ENCODE peak calls at places on chromosomes 13 and 19, in four cellular contexts. One of them, this sample, is unnamed.

GRCh38 chr13:44197791-44198770 is 175.5 kb upstream of the SERP2 start:
- DNase-seq in A673: no peak
- DNase-seq in CD4-positive, alpha-beta memory T cell: no peak
- DNase-seq in tibial artery: no peak
- DNase-seq in this sample: no peak

GRCh38 chr13:64414381-64414780 is 2815.8 kb downstream of the PCDH9 start:
- DNase-seq in A673: no peak
- DNase-seq in CD4-positive, alpha-beta memory T cell: no peak
- DNase-seq in tibial artery: no peak
- DNase-seq in this sample: no peak

GRCh38 chr19:3360494-3361383 is 5.6 kb upstream of the NFIC start:
- DNase-seq in A673: peak; percentile 75
- DNase-seq in CD4-positive, alpha-beta memory T cell: peak; percentile 64
- DNase-seq in tibial artery: peak; percentile 91
- DNase-seq in this sample: peak; percentile 87

GRCh38 chr19:5193192-5193591 is 147.4 kb downstream of the PTPRS start:
- DNase-seq in A673: no peak
- DNase-seq in CD4-positive, alpha-beta memory T cell: no peak
- DNase-seq in tibial artery: no peak
- DNase-seq in this sample: peak; percentile 90

GRCh38 chr13:74027161-74027779 is 106.9 kb downstream of the KLF12 start:
- DNase-seq in A673: no peak
- DNase-seq in CD4-positive, alpha-beta memory T cell: no peak
- DNase-seq in tibial artery: no peak
- DNase-seq in this sample: no peak

GRCh38 chr13:112510002-112510780 is 77.8 kb downstream of the TUBGCP3 start:
- DNase-seq in A673: peak; percentile 65
- DNase-seq in CD4-positive, alpha-beta memory T cell: no peak
- DNase-seq in tibial artery: no peak
- DNase-seq in this sample: peak; percentile 91

GRCh38 chr13:99965329-99966000 is 6.1 kb downstream of the ZIC5 start:
- DNase-seq in A673: no peak
- DNase-seq in CD4-positive, alpha-beta memory T cell: no peak
- DNase-seq in tibial artery: no peak
- DNase-seq in this sample: no peak

GRCh38 chr19:47075179-47075811 is 26.9 kb upstream of the TMEM160 start:
- DNase-seq in A673: no peak
- DNase-seq in CD4-positive, alpha-beta memory T cell: no peak
- DNase-seq in tibial artery: no peak
- DNase-seq in this sample: no peak

GRCh38 chr13:77810430-77810829 is 108.2 kb downstream of the EDNRB start:
- DNase-seq in A673: peak; percentile 72
- DNase-seq in CD4-positive, alpha-beta memory T cell: no peak
- DNase-seq in tibial artery: no peak
- DNase-seq in this sample: peak; percentile 4

GRCh38 chr13:31361673-31362072 is 161.9 kb downstream of the B3GLCT start:
- DNase-seq in A673: no peak
- DNase-seq in CD4-positive, alpha-beta memory T cell: no peak
- DNase-seq in tibial artery: no peak
- DNase-seq in this sample: no peak

GRCh38 chr13:109628251-109628699 is 158.1 kb downstream of the IRS2 start:
- DNase-seq in A673: no peak
- DNase-seq in CD4-positive, alpha-beta memory T cell: no peak
- DNase-seq in tibial artery: no peak
- DNase-seq in this sample: no peak

GRCh38 chr13:45373116-45373606 is 32.2 kb upstream of the TPT1 start:
- DNase-seq in A673: no peak
- DNase-seq in CD4-positive, alpha-beta memory T cell: no peak
- DNase-seq in tibial artery: no peak
- DNase-seq in this sample: no peak

GRCh38 chr19:38657633-38658222 is 10.3 kb downstream of the ACTN4 start:
- DNase-seq in A673: no peak
- DNase-seq in CD4-positive, alpha-beta memory T cell: peak; percentile 53
- DNase-seq in tibial artery: no peak
- DNase-seq in this sample: no peak

GRCh38 chr19:33506498-33506897 is 15.1 kb downstream of the PEPD start:
- DNase-seq in A673: no peak
- DNase-seq in CD4-positive, alpha-beta memory T cell: no peak
- DNase-seq in tibial artery: no peak
- DNase-seq in this sample: no peak

GRCh38 chr13:98299954-98300350 is 122.9 kb upstream of the RNF113B start:
- DNase-seq in A673: no peak
- DNase-seq in CD4-positive, alpha-beta memory T cell: no peak
- DNase-seq in tibial artery: no peak
- DNase-seq in this sample: no peak

GRCh38 chr13:38693641-38694040 is 6.8 kb downstream of the FREM2 start:
- DNase-seq in A673: peak; percentile 51
- DNase-seq in CD4-positive, alpha-beta memory T cell: no peak
- DNase-seq in tibial artery: no peak
- DNase-seq in this sample: no peak

GRCh38 chr13:38697197-38697596 is 10.3 kb downstream of the FREM2 start:
- DNase-seq in A673: no peak
- DNase-seq in CD4-positive, alpha-beta memory T cell: no peak
- DNase-seq in tibial artery: no peak
- DNase-seq in this sample: no peak

GRCh38 chr13:38702609-38703008 is 15.7 kb downstream of the FREM2 start:
- DNase-seq in A673: peak; percentile 61
- DNase-seq in CD4-positive, alpha-beta memory T cell: no peak
- DNase-seq in tibial artery: no peak
- DNase-seq in this sample: no peak

GRCh38 chr13:38693168-38693567 is 6.3 kb downstream of the FREM2 start:
- DNase-seq in A673: no peak
- DNase-seq in CD4-positive, alpha-beta memory T cell: no peak
- DNase-seq in tibial artery: no peak
- DNase-seq in this sample: no peak

GRCh38 chr13:38697628-38698333 is 10.9 kb downstream of the FREM2 start:
- DNase-seq in A673: peak; percentile 45
- DNase-seq in CD4-positive, alpha-beta memory T cell: no peak
- DNase-seq in tibial artery: no peak
- DNase-seq in this sample: no peak
- H3K4me3 ChIP-seq in A673: no peak overlapping the region
- H3K4me3 ChIP-seq in CD4-positive, alpha-beta memory T cell: no peak overlapping the region
- H3K4me3 ChIP-seq in tibial artery: no peak overlapping the region
- H3K4me3 ChIP-seq in this sample: no peak overlapping the region

DNA sequence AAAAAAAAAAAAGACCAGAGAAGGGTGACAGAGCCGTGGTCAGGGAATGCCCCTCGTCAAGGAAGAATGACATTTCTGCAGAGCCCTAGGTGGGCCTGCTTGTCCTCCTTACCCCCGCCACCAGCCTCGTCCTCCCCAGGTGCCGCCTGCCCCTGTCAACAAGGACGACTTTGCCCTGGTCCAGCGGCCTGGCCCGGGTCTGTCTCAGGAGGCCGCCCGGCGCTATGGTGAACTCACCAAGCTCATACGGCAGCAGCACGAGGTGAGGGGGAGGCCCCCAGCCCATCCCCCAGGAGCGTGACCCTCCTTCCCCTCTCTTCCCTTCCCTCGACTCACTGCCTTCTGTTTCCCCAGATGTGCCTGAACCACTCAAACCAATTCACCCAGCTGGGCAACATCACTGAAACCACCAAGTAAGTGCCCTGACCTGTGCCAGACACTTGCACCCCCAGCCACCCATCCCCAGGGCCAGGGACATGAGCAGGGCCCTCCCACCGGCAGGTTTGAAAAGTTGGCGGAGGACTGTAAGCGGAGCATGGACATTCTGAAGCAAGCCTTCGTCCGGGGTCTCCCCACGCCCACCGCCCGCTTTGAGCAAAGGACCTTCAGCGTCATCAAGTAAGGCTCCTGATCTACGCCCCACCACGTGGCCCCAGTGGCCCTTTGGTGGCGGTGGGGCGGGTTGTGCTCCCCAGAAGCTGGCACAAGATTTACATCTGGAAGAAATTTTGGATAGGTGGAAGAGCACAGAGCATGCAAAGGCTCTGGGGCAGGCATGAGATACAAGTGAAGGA is 14.8 kb downstream of the PODNL1 start:
- DNase-seq in A673: no peak
- DNase-seq in CD4-positive, alpha-beta memory T cell: no peak
- DNase-seq in tibial artery: no peak
- DNase-seq in this sample: peak; percentile 18
- H3K36me3 ChIP-seq in A673: peaks cover 26% of the 10 kb centered on the region
- H3K36me3 ChIP-seq in CD4-positive, alpha-beta memory T cell: peaks cover 15% of the 10 kb centered on the region
- H3K36me3 ChIP-seq in tibial artery: peaks cover 97% of the 10 kb centered on the region
- H3K36me3 ChIP-seq in this sample: peaks cover 30% of the 10 kb centered on the region

DNA sequence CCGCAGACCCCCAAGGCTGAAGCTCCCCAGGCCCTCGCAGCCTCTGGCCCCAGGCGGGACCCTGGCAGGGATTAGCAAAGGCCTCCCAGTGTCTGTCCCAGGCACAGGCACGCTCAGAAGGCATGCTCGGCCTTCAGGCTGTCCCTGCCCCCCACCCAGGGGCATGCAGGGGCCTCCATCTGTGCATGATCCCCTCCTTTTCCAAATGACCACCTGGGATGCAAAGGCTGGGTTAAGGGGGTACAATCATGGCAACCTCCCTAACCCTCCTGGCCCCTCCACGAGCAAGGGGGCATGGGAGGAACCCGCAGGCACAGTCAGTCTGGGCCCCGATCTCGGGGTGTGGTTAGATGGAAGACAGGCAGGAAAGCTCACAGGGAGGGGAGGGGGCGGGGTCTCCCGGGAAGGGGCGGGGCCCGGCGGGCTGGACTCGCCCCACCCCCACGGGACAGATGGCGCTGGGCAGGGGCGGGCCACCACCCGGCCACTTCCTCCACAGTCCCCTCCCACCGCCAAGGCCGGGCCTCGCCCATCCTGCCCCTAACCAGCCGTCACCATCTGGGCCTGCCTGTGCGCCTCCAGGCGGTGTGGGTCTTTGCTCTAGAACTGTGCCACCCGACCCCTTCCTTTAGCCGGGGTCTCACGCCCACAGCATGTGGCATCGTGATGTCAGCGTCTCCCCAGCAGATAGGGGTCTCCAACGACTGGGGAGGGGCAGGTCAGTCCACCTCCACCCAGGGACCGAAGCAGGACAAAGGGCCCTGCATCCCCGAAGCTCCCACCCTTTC is 7.0 kb upstream of the REXO1 start:
- DNase-seq in A673: peak; percentile 89
- DNase-seq in CD4-positive, alpha-beta memory T cell: peak; percentile 85
- DNase-seq in tibial artery: peak; percentile 90
- DNase-seq in this sample: peak; percentile 100
- H3K4me3 ChIP-seq in A673: peak overlapping the region; percentile 43
- H3K4me3 ChIP-seq in CD4-positive, alpha-beta memory T cell: peak overlapping the region; percentile 77
- H3K4me3 ChIP-seq in tibial artery: peak overlapping the region; percentile 49
- H3K4me3 ChIP-seq in this sample: no peak overlapping the region

DNA sequence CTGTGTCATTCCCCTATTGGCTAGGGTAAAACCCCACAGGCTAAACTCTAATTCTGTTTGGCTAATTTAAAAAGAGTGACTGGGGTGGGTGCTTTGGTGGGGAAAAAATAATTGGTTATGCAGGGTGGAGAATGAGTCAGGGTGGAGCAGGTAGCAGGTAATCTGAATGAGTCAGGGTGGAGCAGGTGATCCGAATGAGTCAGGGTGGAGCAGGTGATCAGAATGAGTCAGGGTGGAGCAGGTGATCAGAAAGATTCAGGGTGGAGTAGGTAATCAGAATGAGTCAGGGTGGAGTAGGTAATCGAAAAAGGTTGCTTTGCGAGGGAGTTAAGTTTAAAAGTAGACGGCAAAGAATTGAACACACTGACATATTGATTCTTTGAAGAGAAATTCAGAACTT is 1218.8 kb upstream of the ATXN8OS start:
- DNase-seq in A673: no peak
- DNase-seq in CD4-positive, alpha-beta memory T cell: no peak
- DNase-seq in tibial artery: no peak
- DNase-seq in this sample: no peak
- H3K36me3 ChIP-seq in A673: no peaks in the 10 kb centered on the region
- H3K36me3 ChIP-seq in CD4-positive, alpha-beta memory T cell: no peaks in the 10 kb centered on the region
- H3K36me3 ChIP-seq in tibial artery: no peaks in the 10 kb centered on the region
- H3K36me3 ChIP-seq in this sample: no peaks in the 10 kb centered on the region

GRCh38 chr19:40808497-40808896 is 9.5 kb downstream of the EGLN2 start:
- DNase-seq in A673: no peak
- DNase-seq in CD4-positive, alpha-beta memory T cell: no peak
- DNase-seq in tibial artery: no peak
- DNase-seq in this sample: no peak

GRCh38 chr19:40808021-40808325 is 9.0 kb downstream of the EGLN2 start:
- DNase-seq in A673: no peak
- DNase-seq in CD4-positive, alpha-beta memory T cell: no peak
- DNase-seq in tibial artery: no peak
- DNase-seq in this sample: no peak

GRCh38 chr19:40810160-40810559 is 11.2 kb downstream of the EGLN2 start:
- DNase-seq in A673: no peak
- DNase-seq in CD4-positive, alpha-beta memory T cell: no peak
- DNase-seq in tibial artery: no peak
- DNase-seq in this sample: no peak

GRCh38 chr19:40807147-40808020 is 8.4 kb downstream of the EGLN2 start:
- DNase-seq in A673: no peak
- DNase-seq in CD4-positive, alpha-beta memory T cell: no peak
- DNase-seq in tibial artery: no peak
- DNase-seq in this sample: peak; percentile 80

GRCh38 chr19:40809358-40810086 is 10.5 kb downstream of the EGLN2 start:
- DNase-seq in A673: no peak
- DNase-seq in CD4-positive, alpha-beta memory T cell: no peak
- DNase-seq in tibial artery: no peak
- DNase-seq in this sample: no peak
- H3K4me3 ChIP-seq in A673: no peak overlapping the region
- H3K4me3 ChIP-seq in CD4-positive, alpha-beta memory T cell: no peak overlapping the region
- H3K4me3 ChIP-seq in tibial artery: peak overlapping the region; percentile 57
- H3K4me3 ChIP-seq in this sample: no peak overlapping the region

DNA sequence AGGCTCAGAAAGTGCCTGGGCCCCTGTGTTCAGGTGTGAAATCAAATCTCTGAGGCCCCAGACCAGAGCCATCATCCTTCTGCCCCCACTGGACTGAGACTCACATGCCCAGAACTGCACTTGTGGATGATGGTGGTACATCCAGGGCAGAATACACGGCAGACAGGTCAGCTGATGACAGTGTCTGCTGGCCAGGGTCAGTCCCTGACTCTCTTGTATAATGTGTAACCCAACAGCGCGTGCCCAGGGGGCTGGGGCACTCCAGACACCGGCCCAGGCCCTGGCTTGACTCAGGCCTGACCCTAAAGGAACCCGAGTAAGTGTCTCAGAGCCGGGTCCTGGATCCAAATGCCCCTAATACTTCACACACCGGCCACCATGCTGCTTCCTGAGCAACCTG is 37.4 kb upstream of the GATAD2A start:
- DNase-seq in A673: no peak
- DNase-seq in CD4-positive, alpha-beta memory T cell: no peak
- DNase-seq in tibial artery: no peak
- DNase-seq in this sample: peak; percentile 19
- H3K36me3 ChIP-seq in A673: no peaks in the 10 kb centered on the region
- H3K36me3 ChIP-seq in CD4-positive, alpha-beta memory T cell: no peaks in the 10 kb centered on the region
- H3K36me3 ChIP-seq in tibial artery: no peaks in the 10 kb centered on the region
- H3K36me3 ChIP-seq in this sample: no peaks in the 10 kb centered on the region

GRCh38 chr19:49861541-49862410 is 5.6 kb downstream of the PNKP start:
- DNase-seq in A673: no peak
- DNase-seq in CD4-positive, alpha-beta memory T cell: no peak
- DNase-seq in tibial artery: no peak
- DNase-seq in this sample: peak; percentile 78

GRCh38 chr19:49859838-49860715 is 7.3 kb downstream of the PNKP start:
- DNase-seq in A673: no peak
- DNase-seq in CD4-positive, alpha-beta memory T cell: no peak
- DNase-seq in tibial artery: no peak
- DNase-seq in this sample: peak; percentile 71

GRCh38 chr19:49862411-49863253 is 4.7 kb downstream of the PNKP start:
- DNase-seq in A673: peak; percentile 66
- DNase-seq in CD4-positive, alpha-beta memory T cell: no peak
- DNase-seq in tibial artery: no peak
- DNase-seq in this sample: peak; percentile 95

GRCh38 chr19:49860716-49861100 is 6.7 kb downstream of the PNKP start:
- DNase-seq in A673: no peak
- DNase-seq in CD4-positive, alpha-beta memory T cell: no peak
- DNase-seq in tibial artery: no peak
- DNase-seq in this sample: peak; percentile 67

GRCh38 chr19:49861127-49861526 is 6.2 kb downstream of the PNKP start:
- DNase-seq in A673: peak; percentile 79
- DNase-seq in CD4-positive, alpha-beta memory T cell: no peak
- DNase-seq in tibial artery: no peak
- DNase-seq in this sample: peak; percentile 82
- H3K4me3 ChIP-seq in A673: no peak overlapping the region
- H3K4me3 ChIP-seq in CD4-positive, alpha-beta memory T cell: no peak overlapping the region
- H3K4me3 ChIP-seq in tibial artery: no peak overlapping the region
- H3K4me3 ChIP-seq in this sample: no peak overlapping the region

This sample was measured in H7.